ENCODE peak calls at places on chromosomes 1 and 21, in ten cellular contexts. O is lower lobe of right lung, R is mammary epithelial cell, V is IMR-90, F is testis, E is RWPE1, D is epithelial cell of esophagus, M is left ventricle myocardium inferior, J is OCI-LY7, G is K562. T is an unnamed sample.

GRCh38 chr1:38577937-38578443 is 281.6 kb downstream of the RRAGC start:
- DNase-seq in O (no peak), R (no peak), V (no peak), F (no peak), E (no peak), D (no peak), M (no peak), J (no peak), G (no peak), T (no peak)

GRCh38 chr1:113758631-113759340 is 500 bp downstream of the PHTF1 start:
- DNase-seq in O (peak; percentile 84), R (peak; percentile 50), V (peak; percentile 25), F (peak; percentile 66), E (peak; percentile 39), D (peak; percentile 32), M (peak; percentile 70), J (peak; percentile 68), G (peak; percentile 87), T (peak; percentile 77)

GRCh38 chr1:214002472-214002871 is 14.7 kb downstream of the PROX1 start:
- DNase-seq in O (no peak), R (peak; percentile 14), V (peak; percentile 55), F (no peak), E (peak; percentile 17), D (peak; percentile 54), M (no peak), J (no peak), G (peak; percentile 28), T (no peak)

GRCh38 chr1:51237313-51237700 is 1.2 kb downstream of the RNF11 start:
- DNase-seq in O (no peak), R (peak; percentile 38), V (no peak), F (no peak), E (peak; percentile 49), D (peak; percentile 73), M (no peak), J (no peak), G (no peak), T (no peak)

GRCh38 chr1:108591471-108591870 is 31.6 kb downstream of the EEIG2 start:
- DNase-seq in O (peak; percentile 49), R (no peak), V (no peak), F (no peak), E (no peak), D (no peak), M (peak; percentile 17), J (no peak), G (no peak), T (no peak)

GRCh38 chr21:42047821-42048613 is 23.1 kb upstream of the UMODL1 start:
- DNase-seq in O (no peak), R (peak; percentile 36), V (peak; percentile 99), F (peak; percentile 37), E (no peak), D (no peak), M (no peak), J (no peak), G (no peak), T (no peak)

GRCh38 chr1:51241119-51241518 is 5.0 kb downstream of the RNF11 start:
- DNase-seq in O (no peak), R (no peak), V (no peak), F (no peak), E (no peak), D (no peak), M (no peak), J (no peak), G (no peak), T (no peak)

GRCh38 chr1:226100436-226101347 is 38.2 kb downstream of the H3-3A start:
- DNase-seq in O (peak; percentile 66), R (no peak), V (peak; percentile 81), F (peak; percentile 51), E (no peak), D (peak; percentile 74), M (peak; percentile 32), J (peak; percentile 40), G (no peak), T (no peak)

GRCh38 chr1:221556435-221556834 is 185.5 kb downstream of the DUSP10 start:
- DNase-seq in O (no peak), R (no peak), V (no peak), F (no peak), E (no peak), D (no peak), M (no peak), J (no peak), G (no peak), T (no peak)

GRCh38 chr21:43645414-43645891 is 13.8 kb downstream of the HSF2BP start:
- DNase-seq in O (no peak), R (peak; percentile 72), V (peak; percentile 82), F (peak; percentile 85), E (peak; percentile 49), D (peak; percentile 85), M (no peak), J (peak; percentile 56), G (peak; percentile 16), T (no peak)

GRCh38 chr1:242745079-242745478 is 220.6 kb upstream of the PLD5 start:
- DNase-seq in O (no peak), R (no peak), V (no peak), F (no peak), E (no peak), D (no peak), M (no peak), J (no peak), G (no peak), T (no peak)

GRCh38 chr1:26370591-26371382 is 1.8 kb downstream of the ZNF683 start:
- DNase-seq in O (no peak), R (no peak), V (no peak), F (no peak), E (no peak), D (no peak), M (no peak), J (no peak), G (no peak), T (no peak)

GRCh38 chr1:3322440-3323020 is 131.9 kb upstream of the ARHGEF16 start:
- DNase-seq in O (no peak), R (no peak), V (no peak), F (no peak), E (no peak), D (no peak), M (no peak), J (no peak), G (no peak), T (no peak)

GRCh38 chr1:6603424-6603850 is 768 bp upstream of the KLHL21 start:
- DNase-seq in O (peak; percentile 61), R (no peak), V (peak; percentile 79), F (no peak), E (no peak), D (peak; percentile 71), M (peak; percentile 57), J (no peak), G (no peak), T (peak; percentile 33)

GRCh38 chr1:2973661-2974593 is 47.3 kb upstream of the ACTRT2 start:
- DNase-seq in O (no peak), R (no peak), V (no peak), F (peak; percentile 13), E (no peak), D (no peak), M (no peak), J (no peak), G (no peak), T (no peak)

DNA sequence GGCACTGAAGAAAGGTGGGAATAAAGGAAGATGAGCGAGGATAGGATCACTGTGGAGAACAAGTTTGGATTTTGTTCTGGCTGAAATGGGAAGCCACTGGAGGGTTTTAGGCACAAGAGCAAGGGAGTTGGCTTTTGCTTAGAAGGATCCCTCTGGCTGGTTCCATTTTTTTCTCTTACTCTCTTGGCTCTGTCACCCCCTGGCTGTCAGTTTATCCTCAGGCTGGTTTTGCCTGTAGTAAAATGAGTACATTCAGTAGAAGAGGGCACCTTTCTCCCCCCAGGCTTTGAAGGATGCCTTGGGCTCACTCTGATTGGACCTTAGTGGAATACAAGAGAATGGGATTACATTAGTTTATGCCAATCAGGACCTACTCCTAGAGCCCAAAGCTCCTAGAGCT is 17.1 kb downstream of the CACHD1 start:
- DNase-seq in O (no peak), R (no peak), V (no peak), F (no peak), E (no peak), D (peak; percentile 21), M (no peak), J (no peak), G (no peak), T (no peak)
- TF ChIP-seq CTCF in O (no peak), R (peak; percentile 34), V (no peak), F (no peak), E (no peak), D (peak; percentile 36), M (peak; percentile 48), J (no peak), G (peak; percentile 28), T (no peak)

DNA sequence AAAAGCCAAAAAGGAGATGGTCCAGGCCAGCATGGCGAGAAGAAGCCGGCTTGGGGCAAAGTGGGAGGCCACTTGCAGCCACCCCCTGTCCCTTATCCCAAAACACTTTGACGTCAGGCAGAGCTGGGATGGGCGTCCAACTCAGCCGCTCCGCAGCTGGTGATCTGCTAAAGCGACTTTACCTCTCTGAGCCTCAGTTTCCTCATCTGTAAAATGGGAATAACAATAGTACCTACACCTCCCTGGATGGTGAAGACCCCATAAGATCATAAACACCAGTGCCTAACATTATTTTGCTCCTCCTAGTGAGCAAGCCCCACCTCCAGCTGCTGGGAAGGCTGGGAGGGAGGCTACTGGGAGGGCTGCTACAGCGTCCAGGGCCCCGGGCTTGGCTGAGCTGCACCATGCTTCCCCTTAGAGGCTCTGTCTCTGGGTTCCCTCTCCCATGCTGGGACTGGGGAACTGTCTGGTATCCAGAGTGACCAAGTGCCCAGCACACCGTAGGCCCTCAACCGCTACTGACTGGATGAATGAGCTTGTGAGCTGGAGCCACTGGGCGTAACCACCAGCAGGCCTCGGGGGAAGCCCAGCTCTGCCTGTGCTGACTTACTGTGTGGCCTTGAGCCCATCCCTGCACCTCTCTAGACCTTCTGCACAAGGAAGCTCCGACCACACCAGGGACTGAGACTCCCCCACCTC is 18.3 kb downstream of the IFFO2 start:
- DNase-seq in O (no peak), R (peak; percentile 55), V (no peak), F (no peak), E (no peak), D (no peak), M (no peak), J (no peak), G (no peak), T (no peak)
- TF ChIP-seq CTCF in O (no peak), R (no peak), V (no peak), F (no peak), E (no peak), D (no peak), M (no peak), J (no peak), G (no peak), T (no peak)

DNA sequence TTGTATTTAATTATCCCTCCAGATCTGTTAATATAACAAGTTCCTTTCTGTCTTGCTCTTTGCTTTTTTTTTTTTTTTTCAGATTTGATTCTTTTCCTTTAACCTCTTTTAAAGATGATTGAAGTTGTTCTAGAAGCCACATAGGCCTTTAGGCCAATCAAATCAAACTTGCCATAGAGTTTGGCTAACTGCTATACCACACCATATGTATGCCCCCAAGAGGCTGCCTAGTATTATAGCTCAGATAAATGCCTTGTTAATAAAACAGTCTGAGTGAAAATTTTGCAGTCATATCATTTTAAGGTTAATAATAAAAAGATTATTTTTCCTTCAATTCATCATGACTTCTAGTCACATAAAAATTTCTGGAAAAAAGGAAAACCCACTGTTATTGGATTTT is 696.0 kb upstream of the CHRM3 start:
- DNase-seq in O (no peak), R (peak; percentile 9), V (peak; percentile 35), F (no peak), E (no peak), D (peak; percentile 39), M (no peak), J (no peak), G (no peak), T (no peak)
- TF ChIP-seq CTCF in O (no peak), R (peak; percentile 39), V (peak; percentile 30), F (no peak), E (no peak), D (peak; percentile 18), M (no peak), J (no peak), G (no peak), T (no peak)

GRCh38 chr1:58816072-58816746 is 32.4 kb upstream of the JUN start:
- DNase-seq in O (peak; percentile 97), R (peak; percentile 84), V (peak; percentile 89), F (peak; percentile 92), E (peak; percentile 94), D (peak; percentile 79), M (peak; percentile 93), J (peak; percentile 84), G (peak; percentile 73), T (peak; percentile 59)
- TF ChIP-seq CTCF in O (peak; percentile 17), R (peak; percentile 25), V (peak; percentile 10), F (no peak), E (no peak), D (no peak), M (peak; percentile 36), J (peak; percentile 42), G (peak; percentile 19), T (no peak)